ENCODE peak calls at places on chromosomes 11 and 22, in ten cellular contexts. O is GM04504; D is NCI-H2029 treated with DMSO at 0.1 percent for 48 hours; P is CD4-positive, alpha-beta T cell; V is activated CD8-positive, alpha-beta memory T cell treated with anti-CD3 and anti-CD28 coated beads, Interleukin-2, amount 50 U/mL, for 48 hours; W is T-helper 2 cell; R is anterior cingulate cortex; C is NCI-H226; I is activated T-helper 9 cell treated with anti-CD3 and anti-CD28 coated beads, Interleukin-2, amount 50 U/mL, for 16 hours; F is NB4. S is an unnamed sample.

GRCh38 chr11:109039611-109040010 is 374.7 kb downstream of the DDX10 start:
- DNase-seq in O (no peak), D (no peak), P (no peak), V (no peak), W (no peak), R (no peak), C (no peak), I (no peak), F (no peak), S (no peak)

GRCh38 chr11:119479685-119480275 is 56.8 kb upstream of the THY1 start:
- DNase-seq in O (no peak), D (no peak), P (no peak), V (peak), W (no peak), R (no peak), C (no peak), I (no peak), F (peak), S (peak)

GRCh38 chr11:129021295-129021694 is 78.6 kb upstream of the TP53AIP1 start:
- DNase-seq in O (no peak), D (no peak), P (no peak), V (no peak), W (no peak), R (no peak), C (no peak), I (no peak), F (peak), S (no peak)

GRCh38 chr11:57599381-57599780 is 1.9 kb downstream of the SERPING1 start:
- DNase-seq in O (no peak), D (no peak), P (no peak), V (no peak), W (no peak), R (no peak), C (peak), I (no peak), F (no peak), S (no peak)

GRCh38 chr11:86519064-86519911 is 144.6 kb downstream of the CCDC81 start:
- DNase-seq in O (peak), D (no peak), P (no peak), V (no peak), W (no peak), R (no peak), C (peak), I (no peak), F (no peak), S (no peak)

GRCh38 chr11:95100191-95100648 is 10.6 kb downstream of the ENDOD1 start:
- DNase-seq in O (no peak), D (no peak), P (no peak), V (no peak), W (no peak), R (no peak), C (no peak), I (no peak), F (no peak), S (no peak)

GRCh38 chr11:102361100-102362021 is 14.3 kb downstream of the BIRC2 start:
- DNase-seq in O (no peak), D (no peak), P (peak), V (no peak), W (no peak), R (no peak), C (no peak), I (no peak), F (peak), S (no peak)

GRCh38 chr11:119030029-119030328 is 698 bp downstream of the SLC37A4 start:
- DNase-seq in O (no peak), D (no peak), P (no peak), V (no peak), W (no peak), R (no peak), C (no peak), I (no peak), F (no peak), S (no peak)

GRCh38 chr11:118001494-118001971 is 15.3 kb downstream of the IL10RA start:
- DNase-seq in O (no peak), D (no peak), P (no peak), V (peak), W (no peak), R (no peak), C (no peak), I (no peak), F (peak), S (no peak)

GRCh38 chr11:130785376-130786110 is 130.7 kb downstream of the SNX19 start:
- DNase-seq in O (no peak), D (no peak), P (no peak), V (no peak), W (no peak), R (no peak), C (peak), I (no peak), F (peak), S (peak)

GRCh38 chr22:47161631-47162030 is 399.2 kb downstream of the TBC1D22A start:
- DNase-seq in O (peak), D (no peak), P (no peak), V (no peak), W (no peak), R (no peak), C (no peak), I (no peak), F (peak), S (no peak)

GRCh38 chr11:35725880-35726279 is 63.3 kb downstream of the TRIM44 start:
- DNase-seq in O (peak), D (no peak), P (no peak), V (no peak), W (no peak), R (no peak), C (peak), I (no peak), F (no peak), S (peak)

GRCh38 chr11:35040221-35040942 is 98.6 kb upstream of the CD44 start:
- DNase-seq in O (no peak), D (no peak), P (peak), V (no peak), W (peak), R (peak), C (peak), I (peak), F (peak), S (peak)

GRCh38 chr11:122524532-122524882 is 131.0 kb upstream of the UBASH3B start:
- DNase-seq in O (peak), D (no peak), P (no peak), V (no peak), W (no peak), R (no peak), C (no peak), I (no peak), F (no peak), S (no peak)

GRCh38 chr11:70567680-70568503 is 169.6 kb downstream of the CTTN start:
- DNase-seq in O (no peak), D (no peak), P (no peak), V (no peak), W (no peak), R (no peak), C (peak), I (no peak), F (peak), S (peak)

S was measured in HT1080.